ENCODE peak calls at places on chromosomes 16 and 17, in four cellular contexts. H, B, Z and O are unnamed samples.

GRCh38 chr17:38943607-38944006 is 18.2 kb downstream of the LASP1NB start:
- DNase-seq in H (no peak), B (no peak), Z (no peak), O (no peak)

GRCh38 chr16:82432261-82432660 is 194.5 kb upstream of the CDH13 start:
- DNase-seq in H (no peak), B (no peak), Z (no peak), O (no peak)

GRCh38 chr17:78737332-78737731 is 44.7 kb downstream of the CYTH1 start:
- DNase-seq in Z (no peak), B (no peak), H (no peak), O (peak)

GRCh38 chr16:17519556-17519955 is 48.8 kb upstream of the XYLT1 start:
- DNase-seq in B (no peak), Z (no peak), H (no peak), O (no peak)

GRCh38 chr16:19196871-19197270 is 28.8 kb downstream of the SYT17 start:
- DNase-seq in Z (no peak), H (no peak), B (no peak), O (no peak)

GRCh38 chr17:68394608-68395331 is 62.5 kb downstream of the WIPI1 start:
- DNase-seq in H (no peak), Z (no peak), B (no peak), O (no peak)

GRCh38 chr16:72946474-72947194 is 101.3 kb downstream of the ZFHX3 start:
- DNase-seq in B (no peak), H (no peak), Z (no peak), O (no peak)

GRCh38 chr16:84806256-84806889 is 13.4 kb upstream of the CRISPLD2 start:
- DNase-seq in H (peak), B (peak), Z (no peak), O (peak)

GRCh38 chr17:2101448-2102257 is 46.8 kb downstream of the HIC1 start:
- DNase-seq in Z (no peak), B (no peak), H (no peak), O (no peak)

GRCh38 chr17:33482636-33483035 is 189.5 kb upstream of the ASIC2 start:
- DNase-seq in H (no peak), Z (no peak), B (no peak), O (no peak)

GRCh38 chr16:78567713-78568112 is 468.3 kb downstream of the WWOX start:
- DNase-seq in Z (no peak), H (no peak), B (no peak), O (no peak)

GRCh38 chr17:4256952-4257351 is 6.8 kb downstream of the ANKFY1 start:
- DNase-seq in H (no peak), B (no peak), Z (no peak), O (no peak)

GRCh38 chr16:1817716-1818115 is 8.9 kb downstream of the HAGH start:
- DNase-seq in B (no peak), H (no peak), Z (no peak), O (no peak)

GRCh38 chr17:37791434-37791833 is 46.6 kb upstream of the HNF1B start:
- DNase-seq in H (peak), B (no peak), Z (peak), O (peak)

GRCh38 chr16:83913234-83913633 is 14.3 kb downstream of the MLYCD start:
- DNase-seq in B (no peak), H (no peak), Z (no peak), O (no peak)

GRCh38 chr16:86881118-86881510 is 302.8 kb downstream of the FOXL1 start:
- DNase-seq in B (no peak), Z (no peak), H (no peak), O (no peak)

DNA sequence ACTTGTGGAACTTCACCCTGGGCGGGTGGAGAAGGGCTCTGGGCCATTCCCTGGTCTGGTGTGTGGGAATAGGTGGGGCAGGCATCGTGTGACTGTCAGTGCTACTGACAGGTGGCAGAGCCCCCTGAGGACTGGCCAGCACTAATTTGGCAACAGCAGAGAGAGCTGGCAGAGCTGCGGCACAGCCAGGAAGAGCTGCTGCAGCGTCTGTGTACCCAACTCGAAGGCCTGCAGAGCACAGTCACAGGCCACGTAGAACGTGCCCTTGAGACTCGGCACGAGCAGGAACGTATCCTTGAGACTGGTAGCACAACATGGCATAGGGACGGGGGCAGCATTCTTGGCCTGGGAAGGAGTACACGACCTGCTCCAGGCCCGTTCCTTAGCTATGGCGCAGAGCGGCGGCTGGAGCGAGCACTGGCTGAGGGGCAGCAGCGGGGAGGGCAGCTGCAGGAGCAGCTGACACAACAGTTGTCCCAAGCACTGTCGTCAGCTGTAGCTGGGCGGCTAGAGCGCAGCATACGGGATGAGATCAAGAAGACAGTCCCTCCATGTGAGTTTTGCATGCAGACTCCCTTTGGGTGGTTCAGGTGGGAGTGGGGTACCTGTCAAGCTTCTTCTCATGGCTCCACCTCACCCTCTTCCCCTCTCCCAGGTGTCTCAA is 3.0 kb upstream of the NRN1L start:
- DNase-seq in B (no peak), Z (no peak), H (no peak), O (no peak)
- TF ChIP-seq PBX3 in B (no peak), Z (no peak), H (no peak), O (no peak)

DNA sequence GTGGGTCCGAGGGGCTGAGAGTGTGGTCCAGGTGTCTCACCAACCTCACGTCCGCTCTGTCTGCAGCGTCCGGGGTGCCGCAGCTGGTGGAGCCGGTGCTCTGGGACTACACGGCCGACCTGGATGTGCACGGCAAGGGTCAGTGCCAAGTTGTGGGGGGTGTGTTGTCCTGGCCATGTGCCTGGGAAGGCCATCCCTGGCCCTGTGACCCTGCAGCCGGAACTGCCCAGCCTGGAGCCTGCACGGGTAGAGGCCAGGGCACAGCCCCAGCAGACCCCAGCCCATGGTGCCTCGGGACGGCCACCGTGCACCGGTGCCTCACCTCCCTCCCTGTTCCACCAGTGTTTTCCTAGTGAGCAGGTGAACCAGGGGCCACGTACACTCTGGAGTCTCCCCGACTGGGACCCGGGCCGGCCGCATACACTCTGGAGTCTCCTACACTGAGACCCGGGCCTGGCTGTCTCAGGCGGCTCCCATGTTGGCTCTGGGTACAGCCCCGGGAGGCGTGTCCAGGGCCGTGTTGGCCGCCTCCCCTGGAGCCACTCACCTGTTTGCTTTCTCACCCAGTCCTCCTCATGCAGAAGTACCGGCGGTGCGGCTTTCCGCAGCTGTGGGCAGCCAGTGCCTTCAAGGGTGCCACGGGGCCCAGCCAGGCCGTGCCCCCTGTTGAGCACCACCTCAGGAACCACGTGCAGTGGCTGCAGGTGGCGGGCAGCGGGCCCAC is 13.8 kb downstream of the CYBC1 start:
- DNase-seq in B (no peak), H (no peak), Z (no peak), O (peak)
- TF ChIP-seq PBX3 in B (no peak), H (no peak), Z (no peak), O (no peak)

GRCh38 chr17:65370669-65371126 is 190.8 kb downstream of the AXIN2 start:
- DNase-seq in H (no peak), B (no peak), Z (peak), O (no peak)
- TF ChIP-seq PBX3 in H (no peak), B (no peak), Z (no peak), O (no peak)

GRCh38 chr17:16995930-16996329 is 24.0 kb upstream of the TNFRSF13B start:
- DNase-seq in B (no peak), Z (no peak), H (no peak), O (no peak)
- TF ChIP-seq PBX3 in B (no peak), Z (no peak), H (no peak), O (no peak)

DNA sequence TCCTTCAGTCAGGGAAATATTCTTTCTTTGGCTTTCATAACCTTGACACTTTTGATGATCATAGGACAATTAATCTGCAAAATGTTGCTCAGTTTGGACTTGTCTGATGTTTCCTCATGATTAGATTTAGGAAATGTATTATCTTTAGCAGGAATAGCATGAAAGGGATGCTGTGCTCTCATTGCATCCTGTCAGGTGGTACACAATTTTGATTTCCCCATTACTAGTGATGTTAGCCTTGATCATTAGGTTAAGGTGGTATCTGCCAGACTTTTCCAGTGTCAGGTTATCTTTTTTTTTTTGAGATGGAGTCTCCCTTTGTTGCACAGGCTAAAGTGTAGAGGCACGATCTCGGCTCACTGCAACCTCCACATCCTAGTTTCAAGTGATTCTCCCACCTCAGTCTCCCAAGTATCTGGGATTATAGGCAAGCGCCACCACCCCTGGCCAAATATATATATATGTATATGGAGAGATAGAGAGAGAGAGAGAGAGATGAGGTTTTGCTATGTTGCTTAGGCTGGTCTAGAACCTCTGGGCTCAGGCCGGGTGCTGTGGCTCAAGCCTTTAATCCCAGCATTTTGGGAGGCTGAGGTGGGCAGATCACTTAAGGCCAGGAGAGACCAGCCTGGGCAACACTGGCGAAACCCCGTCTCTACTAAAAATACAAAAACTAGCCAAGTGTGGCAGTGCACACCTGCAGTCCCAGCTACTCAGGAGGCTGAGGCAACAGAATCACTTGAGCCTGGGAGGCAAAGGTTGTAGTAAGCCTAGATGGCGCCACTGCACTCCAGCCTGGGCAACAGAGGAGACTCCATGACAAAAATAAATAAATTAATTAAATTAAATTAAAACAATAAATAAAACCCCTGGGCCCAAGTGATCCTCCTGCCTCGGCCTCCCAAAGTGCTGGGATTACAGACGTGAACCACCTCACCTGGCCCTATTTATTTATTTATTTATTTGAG is 15.8 kb upstream of the CAVIN1 start:
- DNase-seq in H (no peak), Z (peak), B (no peak), O (no peak)
- TF ChIP-seq PBX3 in H (no peak), Z (no peak), B (no peak), O (no peak)

GRCh38 chr16:9260665-9261064 is 169.2 kb downstream of the HAPSTR1 start:
- DNase-seq in Z (peak), B (no peak), H (no peak), O (no peak)
- TF ChIP-seq PBX3 in Z (no peak), B (no peak), H (no peak), O (no peak)

GRCh38 chr16:89412811-89413210 is 77.5 kb downstream of the ANKRD11 start:
- DNase-seq in Z (peak), B (no peak), H (no peak), O (peak)
- TF ChIP-seq PBX3 in Z (no peak), B (no peak), H (no peak), O (no peak)

GRCh38 chr16:48538746-48539484 is 71.1 kb downstream of the N4BP1 start:
- DNase-seq in B (no peak), H (no peak), Z (peak), O (peak)
- TF ChIP-seq PBX3 in B (no peak), H (no peak), Z (no peak), O (no peak)